ENCODE peak calls at places on chromosomes 2 and 18, in five cellular contexts. One of them, this sample, is unnamed. For H3K9me3, the result is how much of the 10 kb centered on the place peaks cover.

GRCh38 chr2:132515010-132515409 is 98.4 kb downstream of the GPR39 start:
- DNase-seq in small intestine: no peak
- DNase-seq in body of pancreas: peak
- DNase-seq in CD8-positive, alpha-beta memory T cell: no peak
- DNase-seq in breast epithelium: no peak
- DNase-seq in this sample: no peak

GRCh38 chr2:113962692-113963480 is 73.0 kb downstream of the ACTR3 start:
- DNase-seq in small intestine: no peak
- DNase-seq in body of pancreas: no peak
- DNase-seq in breast epithelium: no peak
- DNase-seq in CD8-positive, alpha-beta memory T cell: no peak
- DNase-seq in this sample: no peak

GRCh38 chr2:152518656-152519580 is 183.9 kb downstream of the FMNL2 start:
- DNase-seq in small intestine: no peak
- DNase-seq in breast epithelium: no peak
- DNase-seq in body of pancreas: peak
- DNase-seq in CD8-positive, alpha-beta memory T cell: no peak
- DNase-seq in this sample: no peak

GRCh38 chr2:118720866-118721265 is 126.6 kb downstream of the EN1 start:
- DNase-seq in body of pancreas: no peak
- DNase-seq in CD8-positive, alpha-beta memory T cell: no peak
- DNase-seq in small intestine: no peak
- DNase-seq in breast epithelium: no peak
- DNase-seq in this sample: no peak

GRCh38 chr2:216426938-216427337 is 14.7 kb downstream of the SMARCAL1 start:
- DNase-seq in CD8-positive, alpha-beta memory T cell: no peak
- DNase-seq in breast epithelium: no peak
- DNase-seq in small intestine: no peak
- DNase-seq in body of pancreas: no peak
- DNase-seq in this sample: no peak

GRCh38 chr2:239932881-239933735 is 92.0 kb downstream of the NDUFA10 start:
- DNase-seq in breast epithelium: peak
- DNase-seq in CD8-positive, alpha-beta memory T cell: no peak
- DNase-seq in small intestine: no peak
- DNase-seq in body of pancreas: peak
- DNase-seq in this sample: no peak

GRCh38 chr2:223815186-223815883 is 22.0 kb downstream of the AP1S3 start:
- DNase-seq in CD8-positive, alpha-beta memory T cell: no peak
- DNase-seq in breast epithelium: no peak
- DNase-seq in small intestine: peak
- DNase-seq in body of pancreas: no peak
- DNase-seq in this sample: no peak

GRCh38 chr2:144508162-144508765 is 11.7 kb downstream of the ZEB2 start:
- DNase-seq in breast epithelium: no peak
- DNase-seq in body of pancreas: no peak
- DNase-seq in small intestine: no peak
- DNase-seq in CD8-positive, alpha-beta memory T cell: no peak
- DNase-seq in this sample: no peak

GRCh38 chr2:43210467-43211303 is 15.7 kb downstream of the ZFP36L2 start:
- DNase-seq in breast epithelium: no peak
- DNase-seq in small intestine: no peak
- DNase-seq in CD8-positive, alpha-beta memory T cell: no peak
- DNase-seq in body of pancreas: no peak
- DNase-seq in this sample: no peak

GRCh38 chr2:3116371-3116770 is 261.2 kb downstream of the EIPR1 start:
- DNase-seq in small intestine: no peak
- DNase-seq in CD8-positive, alpha-beta memory T cell: no peak
- DNase-seq in body of pancreas: no peak
- DNase-seq in breast epithelium: no peak
- DNase-seq in this sample: no peak

GRCh38 chr18:14912967-14913366 is 165.0 kb downstream of the ANKRD30B start:
- DNase-seq in breast epithelium: no peak
- DNase-seq in small intestine: no peak
- DNase-seq in CD8-positive, alpha-beta memory T cell: no peak
- DNase-seq in body of pancreas: no peak
- DNase-seq in this sample: no peak

GRCh38 chr18:11570073-11570588 is 39.3 kb upstream of the SLC35G4 start:
- DNase-seq in breast epithelium: no peak
- DNase-seq in body of pancreas: no peak
- DNase-seq in CD8-positive, alpha-beta memory T cell: no peak
- DNase-seq in small intestine: no peak
- DNase-seq in this sample: no peak

GRCh38 chr2:109345091-109345490 is 216.1 kb downstream of the SH3RF3 start:
- DNase-seq in small intestine: no peak
- DNase-seq in breast epithelium: no peak
- DNase-seq in body of pancreas: no peak
- DNase-seq in CD8-positive, alpha-beta memory T cell: no peak
- DNase-seq in this sample: no peak

GRCh38 chr2:7844414-7844961 is 837.4 kb upstream of the ID2 start:
- DNase-seq in body of pancreas: no peak
- DNase-seq in CD8-positive, alpha-beta memory T cell: no peak
- DNase-seq in breast epithelium: no peak
- DNase-seq in small intestine: no peak
- DNase-seq in this sample: no peak

GRCh38 chr2:205696541-205697441 is 14.5 kb downstream of the NRP2 start:
- DNase-seq in CD8-positive, alpha-beta memory T cell: no peak
- DNase-seq in body of pancreas: no peak
- DNase-seq in breast epithelium: no peak
- DNase-seq in small intestine: no peak
- DNase-seq in this sample: no peak

GRCh38 chr18:49537232-49537876 is 24.5 kb upstream of the LIPG start:
- DNase-seq in breast epithelium: no peak
- DNase-seq in small intestine: no peak
- DNase-seq in body of pancreas: no peak
- DNase-seq in CD8-positive, alpha-beta memory T cell: no peak
- DNase-seq in this sample: no peak

GRCh38 chr2:162113771-162114168 is 38.3 kb downstream of the GCG start:
- DNase-seq in body of pancreas: no peak
- DNase-seq in CD8-positive, alpha-beta memory T cell: no peak
- DNase-seq in breast epithelium: no peak
- DNase-seq in small intestine: no peak
- DNase-seq in this sample: no peak

GRCh38 chr2:35989523-35989922 is 366.1 kb upstream of the CRIM1 start:
- DNase-seq in breast epithelium: no peak
- DNase-seq in CD8-positive, alpha-beta memory T cell: no peak
- DNase-seq in small intestine: peak
- DNase-seq in body of pancreas: no peak
- DNase-seq in this sample: no peak

GRCh38 chr2:188668017-188668663 is 306.0 kb upstream of the COL3A1 start:
- DNase-seq in CD8-positive, alpha-beta memory T cell: no peak
- DNase-seq in body of pancreas: no peak
- DNase-seq in small intestine: no peak
- DNase-seq in breast epithelium: no peak
- DNase-seq in this sample: no peak

GRCh38 chr2:216714412-216714775 is 19.0 kb upstream of the IGFBP5 start:
- DNase-seq in body of pancreas: no peak
- DNase-seq in CD8-positive, alpha-beta memory T cell: no peak
- DNase-seq in small intestine: no peak
- DNase-seq in breast epithelium: no peak
- DNase-seq in this sample: no peak

GRCh38 chr2:132974477-132975050 is 304.6 kb upstream of the LYPD1 start:
- DNase-seq in body of pancreas: no peak
- DNase-seq in small intestine: no peak
- DNase-seq in CD8-positive, alpha-beta memory T cell: no peak
- DNase-seq in breast epithelium: no peak
- DNase-seq in this sample: no peak

GRCh38 chr2:20191714-20192569 is 33.0 kb downstream of the SDC1 start:
- DNase-seq in small intestine: peak
- DNase-seq in body of pancreas: no peak
- DNase-seq in CD8-positive, alpha-beta memory T cell: no peak
- DNase-seq in breast epithelium: no peak
- DNase-seq in this sample: no peak

GRCh38 chr2:129396980-129397599 is 582.4 kb upstream of the RAB6C start:
- DNase-seq in CD8-positive, alpha-beta memory T cell: no peak
- DNase-seq in body of pancreas: peak
- DNase-seq in small intestine: peak
- DNase-seq in breast epithelium: no peak
- DNase-seq in this sample: no peak

GRCh38 chr2:63048367-63049171 is 2.1 kb upstream of the OTX1 start:
- DNase-seq in CD8-positive, alpha-beta memory T cell: no peak
- DNase-seq in body of pancreas: peak
- DNase-seq in small intestine: no peak
- DNase-seq in breast epithelium: no peak
- DNase-seq in this sample: no peak

GRCh38 chr2:229196448-229196847 is 74.6 kb downstream of the PID1 start:
- DNase-seq in CD8-positive, alpha-beta memory T cell: no peak
- DNase-seq in body of pancreas: no peak
- DNase-seq in breast epithelium: no peak
- DNase-seq in small intestine: no peak
- DNase-seq in this sample: no peak

GRCh38 chr2:201363857-201364560 is 6.9 kb upstream of the FLACC1 start:
- DNase-seq in small intestine: peak
- DNase-seq in CD8-positive, alpha-beta memory T cell: peak
- DNase-seq in breast epithelium: no peak
- DNase-seq in body of pancreas: no peak
- DNase-seq in this sample: no peak

GRCh38 chr2:85012855-85013254 is 41.9 kb downstream of the KCMF1 start:
- DNase-seq in breast epithelium: no peak
- DNase-seq in CD8-positive, alpha-beta memory T cell: no peak
- DNase-seq in body of pancreas: no peak
- DNase-seq in small intestine: no peak
- DNase-seq in this sample: no peak

DNA sequence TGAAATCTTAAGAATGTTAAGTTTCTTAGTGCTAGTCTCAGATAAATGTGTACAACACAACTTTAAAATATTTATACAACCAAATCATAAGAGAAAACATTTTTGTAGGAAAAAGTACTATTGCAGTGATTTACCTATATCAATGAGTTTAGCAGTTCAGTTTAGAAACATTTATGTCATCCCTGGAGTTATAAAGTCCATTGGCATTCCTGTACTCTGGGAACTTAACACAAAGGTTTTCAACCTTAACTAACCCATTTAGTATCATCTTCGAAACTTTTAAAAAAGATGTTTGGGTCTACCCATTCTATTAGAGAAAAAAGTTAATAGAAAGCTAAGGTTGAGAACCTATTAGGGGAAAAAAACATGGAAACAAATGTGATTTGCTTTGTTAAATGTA is 10.9 kb downstream of the AFTPH start:
- DNase-seq in body of pancreas: no peak
- DNase-seq in small intestine: no peak
- DNase-seq in breast epithelium: no peak
- DNase-seq in CD8-positive, alpha-beta memory T cell: no peak
- DNase-seq in this sample: no peak
- H3K9me3 ChIP-seq in body of pancreas: under half
- H3K9me3 ChIP-seq in small intestine: under half
- H3K9me3 ChIP-seq in breast epithelium: under half
- H3K9me3 ChIP-seq in CD8-positive, alpha-beta memory T cell: under half
- H3K9me3 ChIP-seq in this sample: under half

GRCh38 chr2:102052367-102052764 is 60.6 kb downstream of the IL1R2 start:
- DNase-seq in small intestine: no peak
- DNase-seq in CD8-positive, alpha-beta memory T cell: no peak
- DNase-seq in body of pancreas: no peak
- DNase-seq in breast epithelium: no peak
- DNase-seq in this sample: no peak
- H3K9me3 ChIP-seq in small intestine: under half
- H3K9me3 ChIP-seq in CD8-positive, alpha-beta memory T cell: under half
- H3K9me3 ChIP-seq in body of pancreas: under half
- H3K9me3 ChIP-seq in breast epithelium: under half
- H3K9me3 ChIP-seq in this sample: under half

GRCh38 chr2:156327835-156328401 is 4.6 kb downstream of the NR4A2 start:
- DNase-seq in breast epithelium: no peak
- DNase-seq in small intestine: no peak
- DNase-seq in body of pancreas: no peak
- DNase-seq in CD8-positive, alpha-beta memory T cell: peak
- DNase-seq in this sample: peak
- H3K9me3 ChIP-seq in breast epithelium: under half
- H3K9me3 ChIP-seq in small intestine: under half
- H3K9me3 ChIP-seq in body of pancreas: under half
- H3K9me3 ChIP-seq in CD8-positive, alpha-beta memory T cell: under half
- H3K9me3 ChIP-seq in this sample: under half

GRCh38 chr2:174171686-174172445 is 76.5 kb downstream of the OLA1 start:
- DNase-seq in breast epithelium: no peak
- DNase-seq in body of pancreas: no peak
- DNase-seq in small intestine: no peak
- DNase-seq in CD8-positive, alpha-beta memory T cell: no peak
- DNase-seq in this sample: no peak

GRCh38 chr2:174172802-174173355 is 75.5 kb downstream of the OLA1 start:
- DNase-seq in CD8-positive, alpha-beta memory T cell: no peak
- DNase-seq in breast epithelium: no peak
- DNase-seq in body of pancreas: no peak
- DNase-seq in small intestine: no peak
- DNase-seq in this sample: no peak

GRCh38 chr2:174176898-174177297 is 71.4 kb downstream of the OLA1 start:
- DNase-seq in CD8-positive, alpha-beta memory T cell: no peak
- DNase-seq in small intestine: no peak
- DNase-seq in breast epithelium: no peak
- DNase-seq in body of pancreas: no peak
- DNase-seq in this sample: no peak

GRCh38 chr2:174169372-174169771 is 79.0 kb downstream of the OLA1 start:
- DNase-seq in breast epithelium: no peak
- DNase-seq in CD8-positive, alpha-beta memory T cell: no peak
- DNase-seq in body of pancreas: no peak
- DNase-seq in small intestine: no peak
- DNase-seq in this sample: no peak

DNA sequence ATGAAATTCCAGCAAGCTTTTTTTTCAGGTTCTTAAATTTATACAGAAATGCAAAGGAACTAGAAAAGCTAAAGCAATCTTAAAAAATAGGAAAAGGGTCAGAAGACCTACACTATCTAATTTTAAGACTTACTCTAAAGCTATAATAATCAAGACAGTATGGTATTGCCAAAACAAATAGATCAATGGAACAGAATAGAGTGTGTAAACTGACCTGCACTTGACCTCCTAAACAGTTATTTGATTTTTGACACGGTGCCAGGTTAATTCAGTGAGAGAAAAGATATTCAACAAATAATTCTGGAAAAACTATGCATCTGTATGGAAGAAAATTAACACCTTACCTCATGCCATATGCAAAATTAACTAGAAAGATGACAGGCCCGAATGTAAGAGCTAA is 73.6 kb downstream of the OLA1 start:
- DNase-seq in CD8-positive, alpha-beta memory T cell: no peak
- DNase-seq in small intestine: no peak
- DNase-seq in breast epithelium: no peak
- DNase-seq in body of pancreas: no peak
- DNase-seq in this sample: no peak
- H3K9me3 ChIP-seq in CD8-positive, alpha-beta memory T cell: under half
- H3K9me3 ChIP-seq in small intestine: under half
- H3K9me3 ChIP-seq in breast epithelium: under half
- H3K9me3 ChIP-seq in body of pancreas: under half
- H3K9me3 ChIP-seq in this sample: under half

DNA sequence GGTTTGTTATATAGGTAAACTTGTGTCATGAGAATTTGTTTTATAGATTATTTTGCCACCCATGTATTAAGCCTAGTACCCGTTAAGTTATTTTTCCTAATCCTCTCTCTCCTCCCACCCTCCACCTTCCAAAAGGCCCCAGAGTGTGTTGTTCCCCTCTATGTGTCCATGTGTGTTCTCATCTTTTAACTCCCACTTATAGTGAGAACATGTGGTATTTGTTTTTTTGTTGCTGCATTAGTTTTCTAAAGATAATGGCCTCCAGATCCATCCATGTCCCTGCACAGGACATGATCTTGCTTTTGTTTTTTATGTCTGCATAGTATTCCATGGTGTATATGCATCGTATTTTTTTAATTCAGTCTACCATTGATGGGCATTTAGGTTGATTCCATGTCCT is 1075.6 kb upstream of the CNTNAP5 start:
- DNase-seq in small intestine: no peak
- DNase-seq in CD8-positive, alpha-beta memory T cell: no peak
- DNase-seq in breast epithelium: no peak
- DNase-seq in body of pancreas: no peak
- DNase-seq in this sample: no peak
- H3K9me3 ChIP-seq in small intestine: under half
- H3K9me3 ChIP-seq in CD8-positive, alpha-beta memory T cell: under half
- H3K9me3 ChIP-seq in breast epithelium: under half
- H3K9me3 ChIP-seq in body of pancreas: under half
- H3K9me3 ChIP-seq in this sample: under half

This sample was measured in T-helper 17 cell.